ENCODE peak calls at places on chromosomes 3 and 15, in eight cellular contexts. S is HCT116, H is cardiac fibroblast, T is foreskin fibroblast, V is colonic mucosa, W is GM12865, K is heart right ventricle, A is astrocyte of the spinal cord. I is an unnamed sample.

GRCh38 chr3:140359198-140359995 is 318.5 kb upstream of the TRIM42 start:
- DNase-seq in H (no peak), W (no peak), V (no peak), S (no peak), A (no peak), T (no peak), K (no peak), I (no peak)

GRCh38 chr3:141321109-141321497 is 47.2 kb upstream of the ZBTB38 start:
- DNase-seq in A (peak; percentile 41), T (peak; percentile 51), V (no peak), H (no peak), S (no peak), W (no peak), K (no peak), I (no peak)

GRCh38 chr3:146598486-146598885 is 6.7 kb downstream of the PLSCR5 start:
- DNase-seq in K (no peak), S (no peak), A (no peak), H (no peak), W (no peak), T (peak; percentile 34), V (no peak), I (no peak)

GRCh38 chr3:126213376-126214044 is 33.1 kb upstream of the ALDH1L1 start:
- DNase-seq in V (no peak), H (peak; percentile 11), K (no peak), A (no peak), S (no peak), W (no peak), T (no peak), I (no peak)

GRCh38 chr3:40477671-40478070 is 749 bp downstream of the ZNF619 start:
- DNase-seq in W (no peak), A (no peak), V (no peak), S (no peak), H (peak; percentile 11), K (no peak), T (no peak), I (no peak)

GRCh38 chr3:50117120-50117519 is 28.4 kb downstream of the RBM5 start:
- DNase-seq in W (no peak), K (no peak), S (no peak), T (no peak), A (no peak), V (no peak), H (no peak), I (no peak)

GRCh38 chr3:140736863-140737460 is 59.1 kb downstream of the TRIM42 start:
- DNase-seq in W (peak; percentile 27), K (peak; percentile 67), A (peak; percentile 55), T (peak; percentile 29), V (peak; percentile 21), H (peak; percentile 54), S (no peak), I (peak; percentile 37)

GRCh38 chr3:179653777-179654117 is 907 bp downstream of the USP13 start:
- DNase-seq in K (no peak), A (no peak), W (no peak), S (no peak), H (no peak), V (no peak), T (no peak), I (no peak)

GRCh38 chr15:65132841-65133549 is 613 bp downstream of the PDCD7 start:
- DNase-seq in A (peak; percentile 53), S (no peak), V (peak; percentile 32), W (peak; percentile 69), T (peak; percentile 54), H (peak; percentile 58), K (peak; percentile 30), I (peak; percentile 5)

GRCh38 chr15:101029971-101030661 is 111.0 kb downstream of the LRRK1 start:
- DNase-seq in S (no peak), T (no peak), A (no peak), V (peak; percentile 11), H (no peak), K (no peak), W (no peak), I (no peak)

GRCh38 chr15:33068007-33068441 is 126.5 kb downstream of the FMN1 start:
- DNase-seq in T (peak; percentile 75), K (peak; percentile 46), W (no peak), H (no peak), V (peak; percentile 91), A (peak; percentile 39), S (no peak), I (peak; percentile 65)

GRCh38 chr3:161551697-161552096 is 55.1 kb downstream of the OTOL1 start:
- DNase-seq in H (no peak), T (no peak), W (no peak), V (no peak), K (no peak), A (no peak), S (no peak), I (no peak)

GRCh38 chr3:141915016-141915415 is 38.6 kb downstream of the ATP1B3 start:
- DNase-seq in W (no peak), H (no peak), T (no peak), V (no peak), A (no peak), S (no peak), K (no peak), I (no peak)

GRCh38 chr15:49225572-49226281 is 55.7 kb downstream of the GALK2 start:
- DNase-seq in T (no peak), S (peak; percentile 15), W (no peak), H (peak; percentile 72), A (peak; percentile 46), V (no peak), K (no peak), I (no peak)
- TF ChIP-seq CTCF in T (peak; percentile 10), S (peak; percentile 21), W (no peak), H (no peak), A (peak; percentile 24), V (no peak), K (no peak), I (no peak)

DNA sequence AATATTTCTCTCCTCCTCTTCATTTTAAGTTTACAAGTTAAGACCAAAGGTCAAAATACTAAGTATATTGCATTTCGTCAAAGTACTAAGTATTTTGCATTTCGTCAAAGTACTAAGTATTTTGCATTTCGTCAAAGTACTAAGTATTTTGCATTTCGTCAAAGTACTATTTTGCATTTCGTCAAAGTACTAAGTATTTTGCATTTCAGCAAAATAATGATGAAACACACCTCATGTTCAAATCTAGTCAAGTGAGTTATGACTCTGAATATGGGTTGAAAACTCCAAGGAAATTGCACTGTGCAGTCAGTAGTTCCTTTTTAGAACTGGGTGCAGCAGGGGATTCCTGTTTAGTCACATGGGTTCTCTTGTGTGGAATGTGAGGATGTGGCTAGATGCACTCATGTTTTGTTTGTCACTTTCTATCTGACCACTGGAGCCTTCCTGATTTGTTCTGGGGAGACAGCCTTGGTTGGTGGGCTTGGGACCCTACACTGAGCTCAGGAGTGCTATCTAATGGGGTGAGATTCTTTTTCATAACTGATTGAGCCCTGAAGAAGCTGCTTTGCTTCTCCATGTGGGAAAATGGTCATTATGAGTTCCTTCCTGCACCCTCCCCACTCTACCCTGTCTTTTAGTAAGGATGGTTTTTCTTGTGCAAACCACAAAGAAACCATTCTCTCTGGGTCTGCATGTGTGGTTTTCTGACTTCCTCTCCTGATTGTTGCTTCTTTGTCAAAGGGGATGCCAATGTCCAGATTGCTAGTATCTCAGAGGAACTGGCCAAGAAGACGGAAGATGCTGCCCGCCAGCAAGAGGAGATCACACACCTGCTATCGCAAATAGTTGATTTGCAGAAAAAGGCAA is 73.4 kb downstream of the CCK start:
- DNase-seq in S (no peak), V (no peak), W (peak; percentile 87), H (no peak), A (peak; percentile 35), T (peak; percentile 14), K (no peak), I (no peak)
- H3K4me3 ChIP-seq in S (no peak overlapping the region), V (no peak overlapping the region), W (peak overlapping the region; percentile 64), H (no peak overlapping the region), A (no peak overlapping the region), T (no peak overlapping the region), K (no peak overlapping the region), I (no peak overlapping the region)

GRCh38 chr3:37700849-37701248 is 160.8 kb upstream of the CTDSPL start:
- DNase-seq in A (no peak), K (no peak), W (no peak), H (peak; percentile 24), T (no peak), S (no peak), V (peak; percentile 25), I (no peak)
- TF ChIP-seq CTCF in A (peak; percentile 21), K (no peak), W (no peak), H (peak; percentile 32), T (no peak), S (no peak), V (no peak), I (peak; percentile 27)

GRCh38 chr3:16286672-16287604 is 21.9 kb downstream of the OXNAD1 start:
- DNase-seq in K (no peak), W (no peak), A (no peak), T (no peak), V (no peak), S (no peak), H (peak; percentile 52), I (no peak)
- H3K4me3 ChIP-seq in K (no peak overlapping the region), W (no peak overlapping the region), A (no peak overlapping the region), T (no peak overlapping the region), V (peak overlapping the region; percentile 15), S (no peak overlapping the region), H (no peak overlapping the region), I (no peak overlapping the region)

DNA sequence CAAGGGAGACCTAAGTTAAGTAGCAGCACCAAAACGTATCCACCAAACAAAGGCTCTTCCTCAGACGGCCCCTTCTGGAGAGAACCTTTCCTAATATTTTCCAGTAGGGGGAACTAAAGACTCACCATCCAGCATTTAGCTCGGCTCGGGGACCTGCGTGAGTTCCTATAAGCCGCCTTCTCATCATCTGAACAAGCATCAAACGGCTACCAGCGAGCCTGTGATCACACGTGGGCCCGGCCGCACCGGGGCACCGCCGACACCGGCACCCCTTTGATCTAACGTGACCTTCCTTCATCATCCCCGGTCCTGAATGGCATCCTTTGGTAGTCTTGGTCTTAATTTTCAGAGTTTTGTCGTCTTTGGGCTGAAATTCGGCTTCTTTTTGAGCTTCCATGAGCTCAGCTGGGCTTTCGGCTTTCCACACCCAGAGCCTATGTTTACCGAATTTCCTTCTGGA is 1.4 kb upstream of the ROBO2 start:
- DNase-seq in H (peak; percentile 87), V (peak; percentile 44), W (peak; percentile 27), S (no peak), A (peak; percentile 88), K (peak; percentile 38), T (peak; percentile 82), I (peak; percentile 64)
- TF ChIP-seq CTCF in H (peak; percentile 59), V (peak; percentile 47), W (no peak), S (no peak), A (peak; percentile 55), K (peak; percentile 26), T (peak; percentile 58), I (peak; percentile 73)